ENCODE peak calls at places on chromosome 6, in nine cellular contexts. F is ovary, W is occipital lobe, Z is germinal center, Y is AML-193, U is mucosa of gallbladder, M is NCI-H524, N is A172, L is cardiac fibroblast. T is an unnamed sample.

GRCh38 chr6:97123112-97123511 is 159.9 kb downstream of the MMS22L start:
- DNase-seq in M (no peak), Z (no peak), W (no peak), U (no peak), N (no peak), Y (no peak), F (no peak), L (no peak), T (no peak)

GRCh38 chr6:151502499-151502898 is 8.7 kb downstream of the CCDC170 start:
- DNase-seq in F (no peak), L (peak), U (no peak), M (no peak), Y (no peak), Z (no peak), W (no peak), N (peak), T (no peak)

GRCh38 chr6:142871910-142872331 is 73.1 kb downstream of the HIVEP2 start:
- DNase-seq in N (peak), Z (no peak), L (peak), U (peak), Y (no peak), F (no peak), W (no peak), M (no peak), T (peak)

GRCh38 chr6:151763938-151764680 is 43.4 kb upstream of the ESR1 start:
- DNase-seq in N (peak), M (peak), F (peak), L (peak), W (peak), Z (peak), U (peak), Y (no peak), T (peak)

GRCh38 chr6:144055121-144055931 is 40.0 kb downstream of the SF3B5 start:
- DNase-seq in F (no peak), Y (peak), N (no peak), M (no peak), Z (peak), L (no peak), W (no peak), U (no peak), T (no peak)

GRCh38 chr6:106512048-106512957 is 117.0 kb downstream of the RTN4IP1 start:
- DNase-seq in W (no peak), L (peak), N (no peak), Z (peak), Y (peak), F (peak), M (no peak), U (peak), T (peak)

GRCh38 chr6:14874975-14875677 is 370.7 kb upstream of the JARID2 start:
- DNase-seq in L (no peak), F (no peak), N (no peak), Z (no peak), W (no peak), Y (no peak), M (no peak), U (no peak), T (no peak)

GRCh38 chr6:119137194-119138072 is 59.0 kb upstream of the FAM184A start:
- DNase-seq in W (no peak), U (no peak), L (peak), M (no peak), Z (no peak), F (no peak), N (no peak), Y (peak), T (peak)

GRCh38 chr6:63928613-63929012 is 293.0 kb downstream of the PHF3 start:
- DNase-seq in U (no peak), Z (no peak), M (no peak), F (no peak), N (no peak), W (no peak), Y (no peak), L (no peak), T (no peak)

GRCh38 chr6:38080889-38081288 is 261.4 kb downstream of the ZFAND3 start:
- DNase-seq in W (no peak), N (no peak), Y (peak), U (no peak), L (peak), F (no peak), Z (no peak), M (no peak), T (no peak)

GRCh38 chr6:108268845-108269244 is 8.0 kb upstream of the SNX3 start:
- DNase-seq in W (no peak), F (no peak), M (no peak), N (no peak), Y (no peak), Z (no peak), U (no peak), L (no peak), T (no peak)

GRCh38 chr6:143023695-143024094 is 37.0 kb upstream of the AIG1 start:
- DNase-seq in Y (no peak), W (no peak), M (no peak), F (no peak), L (no peak), U (no peak), N (no peak), Z (no peak), T (no peak)

GRCh38 chr6:11067348-11067747 is 23.2 kb upstream of the ELOVL2 start:
- DNase-seq in L (no peak), M (no peak), F (no peak), W (no peak), N (no peak), U (peak), Y (no peak), Z (no peak), T (no peak)

GRCh38 chr6:65979120-65979519 is 272.1 kb upstream of the EYS start:
- DNase-seq in N (peak), Z (no peak), Y (no peak), W (no peak), F (no peak), L (no peak), M (no peak), U (no peak), T (peak)

GRCh38 chr6:37170273-37171140 is 555 bp downstream of the PIM1 start:
- DNase-seq in U (peak), M (peak), F (peak), Z (peak), N (no peak), Y (peak), W (no peak), L (peak), T (peak)